ENCODE peak calls at places on chromosomes 16 and 17, in four cellular contexts. D, E, H and V are unnamed samples.
A peak's percentile ranks its signal among the peaks of the same experiment; 100 is the strongest.

GRCh38 chr16:16183562-16183961 is 39.7 kb downstream of the ABCC6 start:
- DNase-seq in D (no peak), H (no peak), E (no peak), V (no peak)

GRCh38 chr17:4304417-4305027 is 40.7 kb upstream of the ANKFY1 start:
- DNase-seq in H (peak; percentile 48), D (peak; percentile 39), E (peak; percentile 12), V (no peak)

GRCh38 chr17:36674278-36674650 is 72.9 kb downstream of the MRM1 start:
- DNase-seq in E (peak; percentile 63), H (no peak), D (peak; percentile 63), V (no peak)

GRCh38 chr16:66878067-66878466 is 2.2 kb upstream of the PDP2 start:
- DNase-seq in H (no peak), D (no peak), E (no peak), V (no peak)

GRCh38 chr17:61490540-61490975 is 38.3 kb downstream of the TBX4 start:
- DNase-seq in E (no peak), H (no peak), D (no peak), V (no peak)

GRCh38 chr16:17578921-17579876 is 108.4 kb upstream of the XYLT1 start:
- DNase-seq in E (peak; percentile 43), H (peak; percentile 3), D (peak; percentile 43), V (no peak)

GRCh38 chr16:24577167-24577566 is 37.8 kb downstream of the RBBP6 start:
- DNase-seq in H (no peak), E (no peak), D (no peak), V (no peak)

GRCh38 chr16:87542531-87543102 is 49.8 kb upstream of the ZCCHC14 start:
- DNase-seq in D (no peak), H (no peak), E (no peak), V (no peak)

GRCh38 chr16:69397821-69398521 is 12.2 kb upstream of the TERF2 start:
- DNase-seq in E (no peak), H (no peak), D (no peak), V (peak; percentile 49)

GRCh38 chr16:2286550-2286949 is 18.6 kb upstream of the RNPS1 start:
- DNase-seq in E (no peak), D (no peak), H (no peak), V (no peak)

GRCh38 chr17:56038136-56038535 is 115.1 kb upstream of the ANKFN1 start:
- DNase-seq in H (no peak), D (no peak), E (no peak), V (no peak)

GRCh38 chr17:66713533-66714042 is 121.3 kb upstream of the CACNG5 start:
- DNase-seq in E (peak; percentile 9), D (no peak), H (no peak), V (no peak)